ENCODE peak calls at places on chromosomes 16 and 17, in four cellular contexts. K, W, D and C are unnamed samples.

GRCh38 chr17:36657763-36658490 is 56.5 kb downstream of the MRM1 start:
- DNase-seq in K (no peak), W (no peak), D (no peak), C (no peak)

GRCh38 chr16:72092832-72093447 is 480 bp downstream of the TXNL4B start:
- DNase-seq in K (no peak), W (peak; percentile 64), D (no peak), C (no peak)

GRCh38 chr16:50050802-50051201 is 15.0 kb upstream of the HEATR3 start:
- DNase-seq in K (no peak), W (no peak), D (no peak), C (no peak)

GRCh38 chr16:89115216-89115949 is 21.7 kb downstream of the ACSF3 start:
- DNase-seq in K (peak; percentile 87), W (peak; percentile 37), D (peak; percentile 92), C (peak; percentile 94)

GRCh38 chr16:268141-269053 is 7.3 kb downstream of the RGS11 start:
- DNase-seq in K (no peak), W (no peak), D (no peak), C (peak; percentile 61)

GRCh38 chr17:34850023-34850422 is 111.2 kb downstream of the CCT6B start:
- DNase-seq in K (no peak), W (no peak), D (no peak), C (no peak)

GRCh38 chr17:46078675-46079074 is 79.6 kb downstream of the STH start:
- DNase-seq in K (no peak), W (no peak), D (no peak), C (no peak)

GRCh38 chr16:66511615-66512500 is 38.1 kb downstream of the TK2 start:
- DNase-seq in K (no peak), W (peak; percentile 70), D (no peak), C (no peak)

GRCh38 chr17:28471531-28472342 is 1.7 kb upstream of the SLC13A2 start:
- DNase-seq in K (no peak), W (no peak), D (no peak), C (no peak)

GRCh38 chr16:11793840-11794239 is 3.2 kb downstream of the ZC3H7A start:
- DNase-seq in K (no peak), W (no peak), D (no peak), C (no peak)

GRCh38 chr16:9908613-9909012 is 273.6 kb downstream of the GRIN2A start:
- DNase-seq in K (no peak), W (no peak), D (no peak), C (peak; percentile 64)

GRCh38 chr17:76471498-76472257 is 4.3 kb downstream of the AANAT start:
- DNase-seq in K (no peak), W (no peak), D (peak; percentile 24), C (peak; percentile 70)

GRCh38 chr17:82299452-82299851 is 18.0 kb downstream of the CD7 start:
- DNase-seq in K (no peak), W (no peak), D (no peak), C (no peak)

GRCh38 chr17:47225436-47225858 is 16.3 kb downstream of the MYL4 start:
- DNase-seq in K (no peak), W (peak; percentile 98), D (no peak), C (no peak)

GRCh38 chr17:44971776-44972483 is 3.8 kb upstream of the C1QL1 start:
- DNase-seq in K (no peak), W (no peak), D (no peak), C (no peak)

GRCh38 chr16:28326881-28327610 is 34.7 kb downstream of the SBK1 start:
- DNase-seq in K (peak; percentile 40), W (peak; percentile 46), D (peak; percentile 57), C (peak; percentile 80)

GRCh38 chr17:76083536-76083935 is 4.6 kb downstream of the ZACN start:
- DNase-seq in K (no peak), W (no peak), D (no peak), C (peak; percentile 59)

GRCh38 chr16:75703341-75703740 is 2.1 kb upstream of the DUXB start:
- DNase-seq in K (no peak), W (no peak), D (no peak), C (no peak)

GRCh38 chr16:9096416-9096952 is 5.0 kb downstream of the HAPSTR1 start:
- DNase-seq in K (no peak), W (no peak), D (no peak), C (no peak)

GRCh38 chr17:82710499-82711232 is 5.8 kb upstream of the FN3KRP start:
- DNase-seq in K (no peak), W (no peak), D (no peak), C (peak; percentile 61)

GRCh38 chr17:50027639-50028206 is 28.2 kb upstream of the ITGA3 start:
- DNase-seq in K (no peak), W (peak; percentile 85), D (peak; percentile 76), C (peak; percentile 96)

GRCh38 chr16:89322381-89323119 is 105.0 kb downstream of the ZNF778 start:
- DNase-seq in K (no peak), W (peak; percentile 68), D (peak; percentile 82), C (peak; percentile 82)

GRCh38 chr17:82767041-82767754 is 15.3 kb downstream of the TBCD start:
- DNase-seq in K (no peak), W (peak; percentile 50), D (peak; percentile 47), C (no peak)

GRCh38 chr16:25177512-25177830 is 39.3 kb upstream of the AQP8 start:
- DNase-seq in K (no peak), W (no peak), D (no peak), C (no peak)
- H3K27ac ChIP-seq in K (no peak overlapping the region), W (no peak overlapping the region), D (no peak overlapping the region), C (no peak overlapping the region)

GRCh38 chr16:22356930-22357634 is 17.3 kb downstream of the CDR2 start:
- DNase-seq in K (no peak), W (no peak), D (no peak), C (no peak)

GRCh38 chr16:22353188-22353919 is 21.1 kb downstream of the CDR2 start:
- DNase-seq in K (no peak), W (peak; percentile 28), D (no peak), C (no peak)

GRCh38 chr16:22353933-22354541 is 20.4 kb downstream of the CDR2 start:
- DNase-seq in K (no peak), W (no peak), D (no peak), C (no peak)

GRCh38 chr16:22357635-22357971 is 16.8 kb downstream of the CDR2 start:
- DNase-seq in K (no peak), W (no peak), D (no peak), C (no peak)

GRCh38 chr16:22355487-22355908 is 18.9 kb downstream of the CDR2 start:
- DNase-seq in K (no peak), W (no peak), D (no peak), C (no peak)
- H3K27ac ChIP-seq in K (no peak overlapping the region), W (no peak overlapping the region), D (no peak overlapping the region), C (no peak overlapping the region)

DNA sequence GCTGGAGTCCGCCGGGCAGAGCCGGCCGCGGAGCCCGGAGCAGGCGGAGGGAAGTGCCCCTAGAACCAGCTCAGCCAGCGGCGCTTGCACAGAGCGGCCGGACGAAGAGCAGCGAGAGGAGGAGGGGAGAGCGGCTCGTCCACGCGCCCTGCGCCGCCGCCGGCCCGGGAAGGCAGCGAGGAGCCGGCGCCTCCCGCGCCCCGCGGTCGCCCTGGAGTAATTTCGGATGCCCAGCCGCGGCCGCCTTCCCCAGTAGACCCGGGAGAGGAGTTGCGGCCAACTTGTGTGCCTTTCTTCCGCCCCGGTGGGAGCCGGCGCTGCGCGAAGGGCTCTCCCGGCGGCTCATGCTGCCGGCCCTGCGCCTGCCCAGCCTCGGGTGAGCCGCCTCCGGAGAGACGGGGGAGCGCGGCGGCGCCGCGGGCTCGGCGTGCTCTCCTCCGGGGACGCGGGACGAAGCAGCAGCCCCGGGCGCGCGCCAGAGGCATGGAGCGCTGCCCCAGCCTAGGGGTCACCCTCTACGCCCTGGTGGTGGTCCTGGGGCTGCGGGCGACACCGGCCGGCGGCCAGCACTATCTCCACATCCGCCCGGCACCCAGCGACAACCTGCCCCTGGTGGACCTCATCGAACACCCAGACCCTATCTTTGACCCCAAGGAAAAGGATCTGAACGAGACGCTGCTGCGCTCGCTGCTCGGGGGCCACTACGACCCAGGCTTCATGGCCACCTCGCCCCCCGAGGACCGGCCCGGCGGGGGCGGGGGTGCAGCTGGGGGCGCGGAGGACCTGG is 435 bp downstream of the NOG start:
- DNase-seq in K (no peak), W (peak; percentile 57), D (peak; percentile 78), C (peak; percentile 89)
- H3K27ac ChIP-seq in K (peak overlapping the region; percentile 32), W (peak overlapping the region; percentile 54), D (peak overlapping the region; percentile 56), C (peak overlapping the region; percentile 72)

GRCh38 chr17:427327-427726 is 74.7 kb upstream of the RPH3AL start:
- DNase-seq in K (no peak), W (no peak), D (no peak), C (no peak)
- H3K27ac ChIP-seq in K (no peak overlapping the region), W (no peak overlapping the region), D (no peak overlapping the region), C (no peak overlapping the region)

DNA sequence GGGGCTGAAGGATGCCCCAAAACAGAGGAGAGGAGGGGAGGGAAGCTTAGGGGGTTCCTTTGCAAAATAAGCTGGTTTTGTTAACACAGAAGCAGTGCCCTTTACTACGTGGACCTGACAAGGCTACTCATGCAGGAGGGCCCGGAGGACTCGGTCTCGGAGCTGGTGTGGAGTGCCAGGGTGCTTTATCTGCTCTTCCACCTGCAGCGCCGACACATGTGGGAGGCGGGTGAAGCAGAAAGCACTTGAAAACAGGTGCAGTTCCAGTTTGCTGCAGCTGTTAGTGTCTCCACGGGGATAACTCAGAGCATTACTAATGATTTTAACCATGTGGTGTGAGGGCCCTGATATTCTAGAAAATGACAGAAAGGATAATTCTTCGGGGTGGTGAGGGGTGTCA is 35.0 kb upstream of the MNT start:
- DNase-seq in K (no peak), W (no peak), D (no peak), C (no peak)
- H3K27ac ChIP-seq in K (no peak overlapping the region), W (no peak overlapping the region), D (no peak overlapping the region), C (no peak overlapping the region)